ENCODE peak calls at places on chromosomes 4 and X, in four cellular contexts. T is body of pancreas, R is OCI-LY7, H is IMR-90. V is an unnamed sample.

GRCh38 chr4:153265311-153266047 is 61.2 kb downstream of the TRIM2 start:
- DNase-seq in T (no peak), R (no peak), H (no peak), V (no peak)

GRCh38 chr4:38663801-38664703 is at the start of gene KLF3:
- DNase-seq in T (peak; percentile 96), R (peak; percentile 33), H (peak; percentile 82), V (peak; percentile 89)

GRCh38 chrX:16136080-16136479 is 12.7 kb downstream of the GRPR start:
- DNase-seq in T (no peak), R (no peak), H (peak; percentile 18), V (no peak)

GRCh38 chrX:130834149-130834548 is 68.9 kb downstream of the ENOX2 start:
- DNase-seq in T (no peak), R (peak; percentile 16), H (no peak), V (no peak)

GRCh38 chrX:74160358-74160757 is 143.6 kb upstream of the ZCCHC13 start:
- DNase-seq in T (no peak), R (no peak), H (no peak), V (no peak)

GRCh38 chr4:105551968-105552746 is at the start of gene ARHGEF38:
- DNase-seq in T (peak; percentile 91), R (no peak), H (peak; percentile 7), V (peak; percentile 78)

GRCh38 chrX:68822641-68823410 is 6.0 kb upstream of the EFNB1 start:
- DNase-seq in T (peak; percentile 54), R (peak; percentile 25), H (peak; percentile 47), V (no peak)

GRCh38 chr4:57086324-57086723 is 23.9 kb downstream of the IGFBP7 start:
- DNase-seq in T (no peak), R (no peak), H (no peak), V (no peak)

GRCh38 chr4:139774759-139775487 is 109.3 kb downstream of the MGST2 start:
- DNase-seq in T (no peak), R (no peak), H (no peak), V (no peak)

GRCh38 chr4:188822698-188823097 is 683.5 kb downstream of the TRIML1 start:
- DNase-seq in T (peak; percentile 10), R (no peak), H (no peak), V (peak; percentile 21)

GRCh38 chr4:102537280-102537679 is 36.1 kb downstream of the NFKB1 start:
- DNase-seq in T (no peak), R (no peak), H (peak; percentile 46), V (peak; percentile 64)

GRCh38 chrX:48747415-48748026 is 14.0 kb upstream of the GLOD5 start:
- DNase-seq in T (no peak), R (no peak), H (no peak), V (no peak)

GRCh38 chr4:42104521-42104920 is 47.9 kb downstream of the BEND4 start:
- DNase-seq in T (no peak), R (no peak), H (peak; percentile 70), V (peak; percentile 47)

GRCh38 chr4:136863756-136864155 is 668.5 kb downstream of the PCDH18 start:
- DNase-seq in T (no peak), R (no peak), H (peak; percentile 3), V (no peak)

GRCh38 chr4:173013232-173013932 is 155.2 kb upstream of the GALNT7 start:
- DNase-seq in T (peak; percentile 58), R (peak; percentile 59), H (peak; percentile 48), V (no peak)

GRCh38 chr4:120922390-120923200 is at the start of gene PRDM5:
- DNase-seq in T (peak; percentile 72), R (no peak), H (peak; percentile 40), V (peak; percentile 35)

GRCh38 chr4:100169796-100170485 is 20.3 kb downstream of the DDIT4L start:
- DNase-seq in T (no peak), R (no peak), H (peak; percentile 32), V (no peak)

GRCh38 chr4:158678767-158679166 is 6.7 kb downstream of the ETFDH start:
- DNase-seq in T (no peak), R (no peak), H (no peak), V (no peak)

GRCh38 chr4:80094191-80094590 is 21.2 kb upstream of the ANTXR2 start:
- DNase-seq in T (no peak), R (no peak), H (peak; percentile 50), V (no peak)

GRCh38 chr4:54659213-54660144 is 1.7 kb downstream of the KIT start:
- DNase-seq in T (peak; percentile 39), R (no peak), H (peak; percentile 30), V (no peak)

GRCh38 chrX:46279925-46280313 is 265.3 kb downstream of the ZNF674 start:
- DNase-seq in T (no peak), R (no peak), H (peak; percentile 28), V (peak; percentile 78)

GRCh38 chr4:109334596-109335105 is 32.2 kb upstream of the COL25A1 start:
- DNase-seq in T (no peak), R (no peak), H (no peak), V (no peak)

DNA sequence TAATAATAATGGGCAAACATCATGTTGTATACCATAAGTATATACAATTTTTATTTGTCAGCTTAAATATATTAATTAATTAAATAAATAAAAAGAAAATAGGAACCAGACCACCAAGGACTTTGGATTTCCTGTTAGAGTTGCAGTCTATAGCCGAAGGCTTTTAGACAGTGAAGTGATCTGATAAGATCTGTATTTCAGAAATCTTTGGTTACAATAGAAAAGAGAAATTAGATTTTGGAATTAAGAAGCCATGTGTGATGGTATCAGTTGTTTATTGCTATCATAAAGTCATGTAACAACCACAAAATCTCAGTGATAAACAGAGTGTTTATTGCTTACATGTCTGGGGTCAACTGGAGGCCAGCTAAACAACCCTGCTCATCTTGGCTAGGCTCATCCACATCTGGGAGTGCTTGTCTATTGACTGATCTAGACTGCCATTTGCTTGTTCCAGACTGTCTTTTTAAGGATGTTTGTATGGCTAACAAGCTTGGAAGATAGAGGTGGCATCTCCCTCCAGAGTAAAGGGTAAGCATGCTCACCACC is 142.1 kb upstream of the USP9X start:
- DNase-seq in T (no peak), R (no peak), H (no peak), V (no peak)
- H3K27ac ChIP-seq in T (no peak overlapping the region), R (no peak overlapping the region), H (no peak overlapping the region), V (no peak overlapping the region)

DNA sequence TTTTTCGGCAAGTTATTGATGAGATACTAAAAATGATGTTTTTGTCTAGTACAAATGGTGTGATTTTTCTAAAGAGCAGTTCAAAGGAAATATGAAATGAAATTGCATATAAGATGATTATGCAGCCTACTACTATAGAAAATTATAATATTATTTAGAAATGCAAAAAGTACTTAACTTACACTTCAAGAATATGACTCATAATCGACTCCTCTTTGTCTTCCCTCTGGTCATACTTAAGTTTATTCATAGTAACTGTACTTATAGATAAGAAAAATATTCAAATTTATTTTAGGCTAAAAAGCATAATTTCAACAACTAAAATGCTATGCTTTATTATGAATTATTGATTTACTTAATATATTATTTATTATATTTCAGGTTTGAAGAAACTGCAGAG is 33.2 kb downstream of the CEP44 start:
- DNase-seq in T (no peak), R (no peak), H (peak; percentile 36), V (no peak)
- H3K36me3 ChIP-seq in T (peaks cover 2% of the 10 kb centered on the region), R (peaks cover 28% of the 10 kb centered on the region), H (no peaks in the 10 kb centered on the region), V (peaks cover 2% of the 10 kb centered on the region)

GRCh38 chr4:33722800-33723511 is 2521.4 kb downstream of the ARAP2 start:
- DNase-seq in T (no peak), R (no peak), H (no peak), V (no peak)

GRCh38 chr4:33724685-33725084 is 2519.6 kb downstream of the ARAP2 start:
- DNase-seq in T (no peak), R (no peak), H (no peak), V (no peak)

GRCh38 chr4:33725861-33726260 is 2518.5 kb downstream of the ARAP2 start:
- DNase-seq in T (no peak), R (no peak), H (no peak), V (no peak)

DNA sequence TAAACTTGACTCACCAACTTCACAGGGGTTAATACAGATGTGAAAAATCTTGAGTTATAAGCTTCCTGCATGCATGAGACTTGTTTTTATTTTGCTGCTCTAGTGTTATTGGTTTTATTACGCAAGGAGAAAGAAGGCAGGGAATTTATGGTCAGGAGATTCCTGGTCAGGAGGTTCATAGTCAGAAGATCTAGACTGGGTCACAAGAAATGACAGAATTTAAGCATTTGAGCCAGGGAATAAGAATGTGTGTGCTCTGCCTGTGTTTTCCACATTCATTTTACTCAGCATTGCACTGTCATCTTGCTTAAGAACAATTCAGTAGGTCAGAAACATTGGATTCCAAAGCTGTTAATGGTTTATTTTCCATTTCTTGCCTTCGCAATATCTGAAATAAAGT is 2522.1 kb downstream of the ARAP2 start:
- DNase-seq in T (no peak), R (no peak), H (no peak), V (no peak)
- H3K27ac ChIP-seq in T (no peak overlapping the region), R (no peak overlapping the region), H (no peak overlapping the region), V (no peak overlapping the region)

DNA sequence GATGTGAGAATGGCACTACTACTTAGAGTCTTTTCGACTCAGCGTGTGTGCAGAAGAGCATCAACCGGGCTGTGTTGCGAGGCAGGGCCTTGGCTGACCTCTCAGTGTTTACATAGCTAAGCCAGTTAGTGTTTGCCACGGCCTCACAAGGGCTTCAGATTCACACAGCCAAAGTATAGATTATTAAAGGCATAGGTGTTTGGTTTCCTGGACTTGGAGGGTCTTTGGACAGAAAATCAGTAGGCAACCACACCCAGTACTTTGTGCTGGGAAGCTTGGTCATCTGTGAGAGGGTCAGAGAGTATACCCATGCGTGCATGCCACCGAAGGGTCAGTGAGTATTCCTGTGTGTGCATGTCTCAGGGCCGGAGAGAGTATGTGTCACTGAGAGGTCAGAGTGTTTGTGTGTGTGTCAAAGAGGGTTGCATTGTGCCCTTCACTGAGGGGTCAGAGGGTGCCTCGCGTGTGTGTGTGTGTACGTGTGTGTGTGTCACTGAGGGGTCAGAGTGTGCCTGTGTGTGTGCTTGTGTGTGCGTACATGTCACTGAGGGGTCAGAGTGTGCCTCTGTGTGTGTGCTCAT is 69.7 kb upstream of the MSANTD1 start:
- DNase-seq in T (peak; percentile 76), R (no peak), H (peak; percentile 41), V (no peak)
- H3K36me3 ChIP-seq in T (no peaks in the 10 kb centered on the region), R (peaks cover 90% of the 10 kb centered on the region), H (peaks cover 42% of the 10 kb centered on the region), V (peaks cover 4% of the 10 kb centered on the region)

DNA sequence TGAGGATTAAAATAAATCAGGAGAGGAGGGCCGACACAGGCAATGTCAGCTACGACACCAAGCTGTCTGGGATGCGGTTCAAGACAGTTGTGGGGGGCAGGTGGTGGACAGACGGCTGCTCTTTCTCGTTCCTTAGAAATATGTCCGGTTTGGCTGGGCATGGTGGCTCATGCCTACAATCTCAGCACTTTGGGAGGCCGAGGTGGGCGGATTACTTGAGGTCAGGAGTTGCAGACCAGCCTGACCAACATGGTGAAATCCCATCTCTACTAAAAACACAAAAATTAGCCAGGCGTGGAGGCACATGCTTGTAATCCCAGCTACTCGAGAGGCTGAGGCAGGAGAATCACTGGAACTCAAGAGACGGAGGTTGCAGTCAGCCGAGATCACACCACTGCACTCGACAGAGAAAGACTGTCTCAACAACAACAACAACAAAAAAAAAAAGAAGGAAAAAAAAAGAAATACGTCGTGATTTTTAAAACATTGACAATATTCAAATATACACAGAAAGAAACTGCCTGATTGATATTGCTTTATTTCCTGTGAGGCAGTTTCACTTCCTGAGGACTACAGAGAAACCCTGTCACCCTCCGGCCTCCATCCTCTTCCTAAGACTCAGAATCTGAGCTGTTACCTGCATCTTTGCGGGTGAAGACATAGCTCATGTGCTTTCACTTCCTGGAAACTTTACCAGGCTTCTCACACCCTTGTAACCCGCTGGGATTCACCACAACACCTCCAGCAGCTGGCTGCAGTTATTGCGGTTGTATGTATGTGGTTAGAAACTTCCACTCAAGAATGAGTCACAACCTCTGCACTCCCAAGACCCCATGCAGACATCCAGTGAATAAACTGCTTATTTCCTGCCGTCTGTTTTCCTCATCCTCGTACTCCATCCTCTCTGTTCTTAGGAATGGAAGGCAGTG is 63.8 kb upstream of the STS start:
- DNase-seq in T (no peak), R (peak; percentile 90), H (peak; percentile 98), V (peak; percentile 96)
- H3K27ac ChIP-seq in T (no peak overlapping the region), R (peak overlapping the region; percentile 96), H (no peak overlapping the region), V (no peak overlapping the region)

GRCh38 chr4:70788733-70789132 is 51.0 kb downstream of the GRSF1 start:
- DNase-seq in T (no peak), R (no peak), H (no peak), V (no peak)
- H3K36me3 ChIP-seq in T (peaks cover 15% of the 10 kb centered on the region), R (peaks cover 11% of the 10 kb centered on the region), H (peaks cover 21% of the 10 kb centered on the region), V (peaks cover 6% of the 10 kb centered on the region)